ENCODE peak calls at places on chromosome 20, in ten cellular contexts. One of them, this sample, is unnamed.

GRCh38 chr20:51528263-51529026 is 14.1 kb downstream of the NFATC2 start:
- DNase-seq in putamen: no peak
- DNase-seq in H54: no peak
- DNase-seq in MV-4-11: no peak
- DNase-seq in mesenchymal stem cell: no peak
- DNase-seq in GOT3: no peak
- DNase-seq in naive thymus-derived CD4-positive, alpha-beta T cell: no peak
- DNase-seq in type B pancreatic cell: no peak
- DNase-seq in fibroblast of mammary gland: no peak
- DNase-seq in sigmoid colon: no peak
- DNase-seq in this sample: no peak

GRCh38 chr20:43448748-43449535 is 8.8 kb upstream of the SRSF6 start:
- DNase-seq in H54: peak; percentile 57
- DNase-seq in sigmoid colon: no peak
- DNase-seq in GOT3: no peak
- DNase-seq in putamen: peak; percentile 34
- DNase-seq in fibroblast of mammary gland: peak; percentile 37
- DNase-seq in type B pancreatic cell: no peak
- DNase-seq in mesenchymal stem cell: peak; percentile 53
- DNase-seq in MV-4-11: peak; percentile 21
- DNase-seq in naive thymus-derived CD4-positive, alpha-beta T cell: peak; percentile 39
- DNase-seq in this sample: peak; percentile 66

GRCh38 chr20:19231359-19232035 is 19.1 kb downstream of the SLC24A3 start:
- DNase-seq in H54: no peak
- DNase-seq in MV-4-11: no peak
- DNase-seq in putamen: no peak
- DNase-seq in type B pancreatic cell: no peak
- DNase-seq in sigmoid colon: peak; percentile 80
- DNase-seq in naive thymus-derived CD4-positive, alpha-beta T cell: no peak
- DNase-seq in mesenchymal stem cell: no peak
- DNase-seq in GOT3: no peak
- DNase-seq in fibroblast of mammary gland: no peak
- DNase-seq in this sample: no peak

GRCh38 chr20:36116813-36117441 is 37.6 kb upstream of the EPB41L1 start:
- DNase-seq in fibroblast of mammary gland: peak; percentile 86
- DNase-seq in type B pancreatic cell: no peak
- DNase-seq in putamen: no peak
- DNase-seq in naive thymus-derived CD4-positive, alpha-beta T cell: no peak
- DNase-seq in sigmoid colon: no peak
- DNase-seq in GOT3: peak; percentile 37
- DNase-seq in MV-4-11: peak; percentile 36
- DNase-seq in mesenchymal stem cell: peak; percentile 48
- DNase-seq in H54: peak; percentile 84
- DNase-seq in this sample: peak; percentile 31

GRCh38 chr20:47993035-47993755 is 207.9 kb upstream of the SULF2 start:
- DNase-seq in putamen: no peak
- DNase-seq in naive thymus-derived CD4-positive, alpha-beta T cell: no peak
- DNase-seq in H54: no peak
- DNase-seq in fibroblast of mammary gland: no peak
- DNase-seq in type B pancreatic cell: no peak
- DNase-seq in MV-4-11: no peak
- DNase-seq in mesenchymal stem cell: no peak
- DNase-seq in GOT3: no peak
- DNase-seq in sigmoid colon: no peak
- DNase-seq in this sample: no peak

GRCh38 chr20:40897177-40897700 is 131.4 kb upstream of the TOP1 start:
- DNase-seq in type B pancreatic cell: no peak
- DNase-seq in GOT3: no peak
- DNase-seq in MV-4-11: no peak
- DNase-seq in H54: no peak
- DNase-seq in putamen: no peak
- DNase-seq in naive thymus-derived CD4-positive, alpha-beta T cell: no peak
- DNase-seq in mesenchymal stem cell: no peak
- DNase-seq in sigmoid colon: no peak
- DNase-seq in fibroblast of mammary gland: peak; percentile 68
- DNase-seq in this sample: no peak

GRCh38 chr20:4026093-4026601 is 10.8 kb upstream of the RNF24 start:
- DNase-seq in sigmoid colon: peak; percentile 73
- DNase-seq in naive thymus-derived CD4-positive, alpha-beta T cell: no peak
- DNase-seq in fibroblast of mammary gland: peak; percentile 94
- DNase-seq in H54: peak; percentile 72
- DNase-seq in mesenchymal stem cell: peak; percentile 59
- DNase-seq in MV-4-11: peak; percentile 46
- DNase-seq in putamen: peak; percentile 25
- DNase-seq in GOT3: peak; percentile 31
- DNase-seq in type B pancreatic cell: no peak
- DNase-seq in this sample: no peak

GRCh38 chr20:31751126-31751525 is 12.0 kb downstream of the TPX2 start:
- DNase-seq in fibroblast of mammary gland: peak; percentile 90
- DNase-seq in H54: no peak
- DNase-seq in type B pancreatic cell: no peak
- DNase-seq in sigmoid colon: no peak
- DNase-seq in GOT3: no peak
- DNase-seq in MV-4-11: no peak
- DNase-seq in putamen: no peak
- DNase-seq in mesenchymal stem cell: peak; percentile 78
- DNase-seq in naive thymus-derived CD4-positive, alpha-beta T cell: no peak
- DNase-seq in this sample: no peak

GRCh38 chr20:44153636-44154043 is 33.3 kb downstream of the JPH2 start:
- DNase-seq in fibroblast of mammary gland: no peak
- DNase-seq in sigmoid colon: peak; percentile 50
- DNase-seq in mesenchymal stem cell: peak; percentile 50
- DNase-seq in type B pancreatic cell: no peak
- DNase-seq in H54: no peak
- DNase-seq in MV-4-11: no peak
- DNase-seq in GOT3: no peak
- DNase-seq in putamen: no peak
- DNase-seq in naive thymus-derived CD4-positive, alpha-beta T cell: peak; percentile 60
- DNase-seq in this sample: no peak

GRCh38 chr20:20022498-20022897 is 5.3 kb downstream of the NAA20 start:
- DNase-seq in naive thymus-derived CD4-positive, alpha-beta T cell: no peak
- DNase-seq in type B pancreatic cell: no peak
- DNase-seq in fibroblast of mammary gland: no peak
- DNase-seq in putamen: no peak
- DNase-seq in MV-4-11: no peak
- DNase-seq in mesenchymal stem cell: no peak
- DNase-seq in GOT3: no peak
- DNase-seq in H54: no peak
- DNase-seq in sigmoid colon: no peak
- DNase-seq in this sample: no peak

GRCh38 chr20:57690525-57690924 is 19.3 kb downstream of the PMEPA1 start:
- DNase-seq in fibroblast of mammary gland: no peak
- DNase-seq in GOT3: no peak
- DNase-seq in putamen: no peak
- DNase-seq in H54: no peak
- DNase-seq in sigmoid colon: no peak
- DNase-seq in type B pancreatic cell: no peak
- DNase-seq in MV-4-11: no peak
- DNase-seq in naive thymus-derived CD4-positive, alpha-beta T cell: no peak
- DNase-seq in mesenchymal stem cell: no peak
- DNase-seq in this sample: no peak

GRCh38 chr20:3532089-3532615 is 61.3 kb downstream of the ATRN start:
- DNase-seq in mesenchymal stem cell: no peak
- DNase-seq in sigmoid colon: no peak
- DNase-seq in H54: no peak
- DNase-seq in GOT3: no peak
- DNase-seq in putamen: no peak
- DNase-seq in fibroblast of mammary gland: no peak
- DNase-seq in naive thymus-derived CD4-positive, alpha-beta T cell: no peak
- DNase-seq in MV-4-11: no peak
- DNase-seq in type B pancreatic cell: no peak
- DNase-seq in this sample: no peak

GRCh38 chr20:50689864-50690263 is 1.5 kb downstream of the RIPOR3 start:
- DNase-seq in type B pancreatic cell: no peak
- DNase-seq in sigmoid colon: peak; percentile 71
- DNase-seq in fibroblast of mammary gland: peak; percentile 65
- DNase-seq in H54: peak; percentile 28
- DNase-seq in GOT3: no peak
- DNase-seq in mesenchymal stem cell: no peak
- DNase-seq in naive thymus-derived CD4-positive, alpha-beta T cell: no peak
- DNase-seq in MV-4-11: no peak
- DNase-seq in putamen: no peak
- DNase-seq in this sample: peak; percentile 71

GRCh38 chr20:13336308-13337089 is 115.4 kb downstream of the ISM1 start:
- DNase-seq in naive thymus-derived CD4-positive, alpha-beta T cell: no peak
- DNase-seq in sigmoid colon: no peak
- DNase-seq in MV-4-11: no peak
- DNase-seq in type B pancreatic cell: no peak
- DNase-seq in mesenchymal stem cell: no peak
- DNase-seq in fibroblast of mammary gland: no peak
- DNase-seq in H54: peak; percentile 34
- DNase-seq in GOT3: no peak
- DNase-seq in putamen: no peak
- DNase-seq in this sample: peak; percentile 17

GRCh38 chr20:39913274-39913673 is 775.8 kb downstream of the MAFB start:
- DNase-seq in type B pancreatic cell: no peak
- DNase-seq in GOT3: no peak
- DNase-seq in MV-4-11: no peak
- DNase-seq in putamen: no peak
- DNase-seq in mesenchymal stem cell: no peak
- DNase-seq in H54: no peak
- DNase-seq in fibroblast of mammary gland: no peak
- DNase-seq in naive thymus-derived CD4-positive, alpha-beta T cell: no peak
- DNase-seq in sigmoid colon: no peak
- DNase-seq in this sample: no peak

GRCh38 chr20:24994470-24995368 is 2.2 kb upstream of the APMAP start:
- DNase-seq in sigmoid colon: peak; percentile 95
- DNase-seq in GOT3: peak; percentile 46
- DNase-seq in mesenchymal stem cell: peak; percentile 76
- DNase-seq in fibroblast of mammary gland: peak; percentile 72
- DNase-seq in naive thymus-derived CD4-positive, alpha-beta T cell: peak; percentile 86
- DNase-seq in putamen: peak; percentile 91
- DNase-seq in type B pancreatic cell: peak; percentile 61
- DNase-seq in H54: peak; percentile 60
- DNase-seq in MV-4-11: peak; percentile 54
- DNase-seq in this sample: peak; percentile 86

GRCh38 chr20:44730441-44730840 is 15.2 kb upstream of the KCNK15 start:
- DNase-seq in mesenchymal stem cell: peak; percentile 67
- DNase-seq in MV-4-11: no peak
- DNase-seq in naive thymus-derived CD4-positive, alpha-beta T cell: no peak
- DNase-seq in putamen: no peak
- DNase-seq in H54: no peak
- DNase-seq in type B pancreatic cell: no peak
- DNase-seq in fibroblast of mammary gland: peak; percentile 91
- DNase-seq in sigmoid colon: no peak
- DNase-seq in GOT3: no peak
- DNase-seq in this sample: no peak

GRCh38 chr20:51402201-51402600 is 140.3 kb downstream of the NFATC2 start:
- DNase-seq in type B pancreatic cell: no peak
- DNase-seq in MV-4-11: peak; percentile 63
- DNase-seq in H54: no peak
- DNase-seq in sigmoid colon: no peak
- DNase-seq in naive thymus-derived CD4-positive, alpha-beta T cell: peak; percentile 33
- DNase-seq in fibroblast of mammary gland: no peak
- DNase-seq in mesenchymal stem cell: peak; percentile 85
- DNase-seq in GOT3: no peak
- DNase-seq in putamen: no peak
- DNase-seq in this sample: no peak

GRCh38 chr20:57530327-57530981 is 5.5 kb upstream of the CTCFL start:
- DNase-seq in GOT3: no peak
- DNase-seq in H54: no peak
- DNase-seq in mesenchymal stem cell: no peak
- DNase-seq in fibroblast of mammary gland: no peak
- DNase-seq in MV-4-11: no peak
- DNase-seq in type B pancreatic cell: no peak
- DNase-seq in putamen: no peak
- DNase-seq in sigmoid colon: no peak
- DNase-seq in naive thymus-derived CD4-positive, alpha-beta T cell: no peak
- DNase-seq in this sample: no peak

GRCh38 chr20:46963758-46964181 is 69.1 kb downstream of the EYA2 start:
- DNase-seq in fibroblast of mammary gland: peak; percentile 18
- DNase-seq in mesenchymal stem cell: no peak
- DNase-seq in sigmoid colon: no peak
- DNase-seq in H54: no peak
- DNase-seq in type B pancreatic cell: no peak
- DNase-seq in GOT3: no peak
- DNase-seq in MV-4-11: peak; percentile 79
- DNase-seq in naive thymus-derived CD4-positive, alpha-beta T cell: no peak
- DNase-seq in putamen: no peak
- DNase-seq in this sample: no peak

GRCh38 chr20:44028868-44029847 is 114.5 kb downstream of the TOX2 start:
- DNase-seq in naive thymus-derived CD4-positive, alpha-beta T cell: no peak
- DNase-seq in mesenchymal stem cell: no peak
- DNase-seq in fibroblast of mammary gland: no peak
- DNase-seq in H54: no peak
- DNase-seq in GOT3: no peak
- DNase-seq in type B pancreatic cell: peak; percentile 53
- DNase-seq in MV-4-11: no peak
- DNase-seq in sigmoid colon: no peak
- DNase-seq in putamen: no peak
- DNase-seq in this sample: no peak